ENCODE peak calls at places on chromosomes 2 and 18, in eight cellular contexts. I is GM06990; A is heart left ventricle; L is colonic mucosa; D is astrocyte; C is tibial artery; J is CD8-positive, alpha-beta T cell; O is kidney. U is an unnamed sample. For H3K36me3, the result is how much of the 10 kb centered on the place peaks cover.

GRCh38 chr18:37231251-37231650 is 334.3 kb downstream of the CELF4 start:
- DNase-seq in I (no peak), A (no peak), L (no peak), D (no peak), C (no peak), J (no peak), O (no peak), U (no peak)

GRCh38 chr2:47211497-47212011 is 56.4 kb upstream of the STPG4 start:
- DNase-seq in I (no peak), A (no peak), L (no peak), D (no peak), C (no peak), J (no peak), O (no peak), U (no peak)

GRCh38 chr2:240983361-240983995 is 14.9 kb upstream of the SNED1 start:
- DNase-seq in I (peak), A (peak), L (no peak), D (peak), C (peak), J (peak), O (peak), U (no peak)

GRCh38 chr2:238369516-238370481 is 49.5 kb downstream of the TRAF3IP1 start:
- DNase-seq in I (no peak), A (no peak), L (no peak), D (no peak), C (no peak), J (no peak), O (no peak), U (no peak)

GRCh38 chr2:47086571-47086970 is 68.5 kb downstream of the STPG4 start:
- DNase-seq in I (no peak), A (no peak), L (no peak), D (peak), C (no peak), J (no peak), O (peak), U (peak)

GRCh38 chr18:13434854-13435253 is 216.3 kb downstream of the LDLRAD4 start:
- DNase-seq in I (no peak), A (no peak), L (no peak), D (no peak), C (no peak), J (no peak), O (no peak), U (no peak)

GRCh38 chr18:48328473-48329205 is 80.5 kb downstream of the ZBTB7C start:
- DNase-seq in I (no peak), A (no peak), L (no peak), D (peak), C (no peak), J (no peak), O (no peak), U (no peak)

GRCh38 chr2:218858671-218859555 is 692 bp upstream of the WNT6 start:
- DNase-seq in I (no peak), A (no peak), L (no peak), D (no peak), C (no peak), J (no peak), O (no peak), U (no peak)

GRCh38 chr18:9876867-9877654 is 8.7 kb upstream of the TXNDC2 start:
- DNase-seq in I (no peak), A (no peak), L (no peak), D (peak), C (peak), J (no peak), O (no peak), U (no peak)

GRCh38 chr18:35189510-35189909 is 51.3 kb upstream of the ZNF397 start:
- DNase-seq in I (no peak), A (no peak), L (no peak), D (no peak), C (no peak), J (no peak), O (no peak), U (no peak)

GRCh38 chr2:196759378-196759706 is 40.1 kb downstream of the GTF3C3 start:
- DNase-seq in I (no peak), A (no peak), L (no peak), D (no peak), C (no peak), J (no peak), O (no peak), U (no peak)

GRCh38 chr2:151777487-151777886 is 43.2 kb upstream of the NEB start:
- DNase-seq in I (no peak), A (no peak), L (no peak), D (no peak), C (no peak), J (no peak), O (no peak), U (no peak)
- TF ChIP-seq CTCF in I (peak), A (no peak), L (no peak), D (no peak), C (no peak), J (no peak), O (no peak), U (no peak)

GRCh38 chr2:50851891-50852290 is 180.0 kb downstream of the NRXN1 start:
- DNase-seq in I (no peak), A (no peak), L (no peak), D (no peak), C (no peak), J (no peak), O (no peak), U (no peak)
- H3K36me3 ChIP-seq in I (under half), A (under half), L (under half), D (under half), C (under half), J (under half), O (under half), U (under half)

GRCh38 chr2:85215074-85216050 is 82.2 kb downstream of the TCF7L1 start:
- DNase-seq in I (no peak), A (no peak), L (no peak), D (peak), C (no peak), J (no peak), O (no peak), U (peak)
- TF ChIP-seq CTCF in I (peak), A (no peak), L (no peak), D (no peak), C (no peak), J (no peak), O (no peak), U (peak)

GRCh38 chr2:229798446-229799147 is 84.2 kb upstream of the DNER start:
- DNase-seq in I (no peak), A (no peak), L (no peak), D (peak), C (no peak), J (no peak), O (no peak), U (no peak)
- H3K36me3 ChIP-seq in I (under half), A (half or more), L (under half), D (under half), C (under half), J (half or more), O (half or more), U (half or more)

DNA sequence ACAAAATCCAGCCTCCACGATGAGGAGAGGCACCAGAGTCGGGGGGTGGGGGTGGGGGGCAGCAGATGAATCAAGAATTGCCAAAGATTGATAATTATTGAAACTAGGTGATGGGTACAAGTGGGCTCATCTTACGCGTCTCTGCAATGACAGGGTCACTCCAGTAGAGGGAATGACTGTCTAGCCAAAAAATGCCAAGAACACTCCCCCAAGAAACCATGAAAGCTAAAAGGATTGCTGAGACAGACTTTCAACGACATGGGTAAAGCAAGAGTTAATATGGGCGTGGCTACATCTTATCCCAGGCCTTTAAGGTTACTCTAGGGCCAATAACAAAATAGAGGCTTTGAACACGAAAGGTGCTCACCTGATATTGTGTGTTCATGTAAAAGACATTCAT is 86.5 kb downstream of the STK39 start:
- DNase-seq in I (no peak), A (no peak), L (no peak), D (no peak), C (no peak), J (no peak), O (no peak), U (no peak)
- TF ChIP-seq CTCF in I (peak), A (no peak), L (no peak), D (peak), C (no peak), J (no peak), O (no peak), U (peak)

GRCh38 chr2:162030363-162030762 is 43.7 kb downstream of the DPP4 start:
- DNase-seq in I (no peak), A (no peak), L (no peak), D (no peak), C (no peak), J (no peak), O (no peak), U (no peak)
- H3K36me3 ChIP-seq in I (under half), A (under half), L (under half), D (under half), C (under half), J (under half), O (under half), U (under half)

DNA sequence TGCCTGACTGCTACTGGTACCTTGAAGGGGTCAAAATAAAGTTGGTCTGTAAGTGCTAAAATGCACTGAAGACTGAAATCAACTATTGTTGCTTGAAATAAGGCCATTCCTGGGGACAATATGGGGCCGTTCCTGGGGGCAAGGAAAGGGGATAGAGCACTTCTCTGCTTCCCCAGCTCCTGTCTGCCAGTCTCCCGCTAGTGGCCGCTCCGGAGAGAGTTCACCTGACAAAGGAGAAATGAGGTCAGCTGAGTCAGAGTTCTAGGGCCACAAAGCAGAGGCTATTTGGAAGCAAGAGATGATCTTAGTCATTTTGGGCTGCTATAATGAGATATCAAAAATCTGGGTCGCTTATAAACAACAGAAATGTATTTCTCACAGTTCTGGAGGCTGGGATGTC is 345.9 kb downstream of the TSN start:
- DNase-seq in I (no peak), A (no peak), L (no peak), D (no peak), C (no peak), J (no peak), O (no peak), U (no peak)
- TF ChIP-seq CTCF in I (peak), A (no peak), L (no peak), D (no peak), C (no peak), J (no peak), O (no peak), U (no peak)

U was measured in Peyer's patch.